ENCODE peak calls at places on chromosomes 16 and 17, in seven cellular contexts. H is ELR; Z is activated effector memory CD4-positive, alpha-beta T cell treated with anti-CD3 and anti-CD28 coated beads, Interleukin-2, amount 50 U/mL, for 16 hours; L is WTC11; V is naive thymus-derived CD4-positive, alpha-beta T cell; I is stimulated activated CD4-positive, alpha-beta T cell treated with anti-CD3 and anti-CD28 coated beads, Interleukin-1b, Interleukin-23, amount 100 ng/mL, for 24 hours; T is nucleus accumbens. M is an unnamed sample.
A peak's percentile ranks its signal among the peaks of the same experiment; 100 is the strongest.

GRCh38 chr16:50954469-50954868 is 196.6 kb downstream of the SALL1 start:
- DNase-seq in H (no peak), Z (peak; percentile 21), L (no peak), V (no peak), I (no peak), T (no peak), M (no peak)

GRCh38 chr17:66272699-66273390 is 29.6 kb upstream of the PRKCA start:
- DNase-seq in H (peak; percentile 98), Z (no peak), L (no peak), V (no peak), I (no peak), T (no peak), M (no peak)

GRCh38 chr17:53344778-53345177 is 477.9 kb upstream of the KIF2B start:
- DNase-seq in H (no peak), Z (no peak), L (no peak), V (no peak), I (no peak), T (no peak), M (no peak)

GRCh38 chr16:30982548-30983288 is 2.3 kb upstream of the HSD3B7 start:
- DNase-seq in H (no peak), Z (no peak), L (no peak), V (no peak), I (no peak), T (no peak), M (no peak)

GRCh38 chr16:89613101-89613953 is at the start of gene DPEP1:
- DNase-seq in H (no peak), Z (no peak), L (peak; percentile 47), V (no peak), I (no peak), T (no peak), M (no peak)

GRCh38 chr16:85736924-85737323 is 14.0 kb downstream of the C16orf74 start:
- DNase-seq in H (no peak), Z (no peak), L (no peak), V (no peak), I (no peak), T (no peak), M (no peak)

GRCh38 chr16:25374556-25374955 is 116.9 kb upstream of the ZKSCAN2 start:
- DNase-seq in H (no peak), Z (no peak), L (no peak), V (no peak), I (no peak), T (no peak), M (peak; percentile 84)

GRCh38 chr17:63069245-63069644 is 103.2 kb downstream of the TANC2 start:
- DNase-seq in H (no peak), Z (no peak), L (no peak), V (no peak), I (no peak), T (no peak), M (no peak)

GRCh38 chr17:57567278-57567677 is 177.8 kb downstream of the CCDC182 start:
- DNase-seq in H (no peak), Z (no peak), L (no peak), V (no peak), I (no peak), T (no peak), M (no peak)

GRCh38 chr17:29615048-29615385 is 7.7 kb downstream of the CORO6 start:
- DNase-seq in H (peak; percentile 35), Z (peak; percentile 84), L (no peak), V (peak; percentile 74), I (no peak), T (peak; percentile 54), M (no peak)

GRCh38 chr17:69870751-69871199 is 204.2 kb upstream of the KCNJ16 start:
- DNase-seq in H (peak; percentile 77), Z (no peak), L (no peak), V (no peak), I (no peak), T (no peak), M (peak; percentile 72)

GRCh38 chr17:19703776-19704371 is 12.5 kb downstream of the SLC47A2 start:
- DNase-seq in H (no peak), Z (no peak), L (no peak), V (no peak), I (no peak), T (no peak), M (peak; percentile 72)

GRCh38 chr17:2883544-2884203 is 87.4 kb downstream of the RAP1GAP2 start:
- DNase-seq in H (peak; percentile 12), Z (no peak), L (no peak), V (no peak), I (no peak), T (no peak), M (peak; percentile 73)

GRCh38 chr16:88698694-88699045 is 7.5 kb downstream of the RNF166 start:
- DNase-seq in H (no peak), Z (no peak), L (no peak), V (no peak), I (no peak), T (no peak), M (no peak)

GRCh38 chr17:74737299-74738050 is 419 bp downstream of the RAB37 start:
- DNase-seq in H (peak; percentile 50), Z (peak; percentile 79), L (peak; percentile 77), V (peak; percentile 53), I (no peak), T (no peak), M (peak; percentile 96)

GRCh38 chr17:40722146-40722720 is 18.7 kb upstream of the KRT24 start:
- DNase-seq in H (no peak), Z (no peak), L (no peak), V (no peak), I (no peak), T (no peak), M (no peak)

M was measured in mesendoderm.